ENCODE peak calls at places on chromosome 11, in nine cellular contexts. N, T, H, I, L, Q, R, U and S are unnamed samples.

GRCh38 chr11:18064035-18064434 is 18.0 kb upstream of the TPH1 start:
- DNase-seq in N (no peak), R (no peak), L (no peak), U (no peak), Q (no peak), I (no peak), H (no peak), T (no peak), S (no peak)

GRCh38 chr11:121614661-121615240 is 162.0 kb upstream of the SORL1-AS1 start:
- DNase-seq in I (peak), L (no peak), Q (no peak), T (no peak), N (no peak), R (no peak), H (peak), U (no peak), S (no peak)

GRCh38 chr11:35047179-35047578 is 91.8 kb upstream of the CD44 start:
- DNase-seq in Q (no peak), T (no peak), U (no peak), R (no peak), H (no peak), N (no peak), L (no peak), I (no peak), S (no peak)

GRCh38 chr11:29448246-29448877 is 568.5 kb downstream of the KCNA4 start:
- DNase-seq in Q (peak), R (no peak), I (peak), U (peak), H (peak), T (peak), L (no peak), N (no peak), S (peak)

GRCh38 chr11:5809122-5809519 is 397 bp downstream of the OR52N2 start:
- DNase-seq in H (no peak), U (no peak), Q (no peak), N (no peak), I (peak), L (no peak), T (no peak), R (no peak), S (peak)

GRCh38 chr11:75582935-75583709 is 21.1 kb downstream of the SERPINH1 start:
- DNase-seq in N (peak), L (no peak), T (peak), U (peak), H (peak), Q (peak), I (peak), R (peak), S (peak)

GRCh38 chr11:122933434-122933833 is 48.2 kb downstream of the BSX start:
- DNase-seq in T (no peak), H (no peak), I (peak), N (no peak), U (no peak), Q (no peak), L (no peak), R (no peak), S (no peak)

GRCh38 chr11:104772806-104773241 is 125.4 kb downstream of the CASP12 start:
- DNase-seq in R (no peak), U (peak), Q (peak), H (peak), T (peak), I (peak), N (no peak), L (no peak), S (peak)

GRCh38 chr11:33471541-33471940 is 214.4 kb downstream of the HIPK3 start:
- DNase-seq in I (no peak), T (no peak), Q (peak), R (no peak), H (no peak), L (no peak), U (no peak), N (no peak), S (peak)

GRCh38 chr11:42598341-42598740 is 713.5 kb upstream of the API5 start:
- DNase-seq in L (no peak), U (no peak), I (no peak), Q (no peak), N (no peak), H (no peak), R (no peak), T (no peak), S (no peak)

GRCh38 chr11:45661417-45662055 is 3.9 kb downstream of the CHST1 start:
- DNase-seq in R (no peak), H (no peak), N (no peak), Q (no peak), I (no peak), L (no peak), U (no peak), T (no peak), S (no peak)
- H3K4me3 ChIP-seq in R (no peak), H (no peak), N (no peak), Q (no peak), I (no peak), L (no peak), U (no peak), T (no peak), S (no peak)

GRCh38 chr11:112605093-112605666 is 344.5 kb upstream of the PLET1 start:
- DNase-seq in I (no peak), T (no peak), Q (peak), N (no peak), U (no peak), H (no peak), R (no peak), L (no peak), S (no peak)
- TF ChIP-seq CTCF in I (no peak), T (no peak), Q (no peak), N (no peak), U (no peak), H (no peak), R (no peak), L (no peak), S (no peak)

GRCh38 chr11:66081505-66081904 is 11.4 kb downstream of the PACS1 start:
- DNase-seq in H (peak), Q (no peak), T (no peak), L (no peak), R (peak), U (no peak), N (peak), I (peak), S (peak)
- H3K4me3 ChIP-seq in H (peak), Q (no peak), T (no peak), L (no peak), R (no peak), U (no peak), N (no peak), I (no peak), S (no peak)

GRCh38 chr11:45147017-45147728 is 734 bp downstream of the PRDM11 start:
- DNase-seq in U (peak), I (peak), L (peak), R (peak), H (peak), Q (peak), T (peak), N (peak), S (peak)
- TF ChIP-seq CTCF in U (no peak), I (no peak), L (no peak), R (peak), H (no peak), Q (no peak), T (no peak), N (no peak), S (no peak)

GRCh38 chr11:64230985-64231365 is 627 bp downstream of the DNAJC4 start:
- DNase-seq in T (no peak), R (no peak), U (no peak), H (no peak), I (no peak), N (no peak), L (no peak), Q (no peak), S (no peak)

GRCh38 chr11:64230209-64230984 is at the start of gene DNAJC4:
- DNase-seq in U (peak), T (peak), N (peak), L (peak), H (peak), R (peak), Q (peak), I (peak), S (peak)

GRCh38 chr11:64229959-64230208 is 464 bp upstream of the DNAJC4 start:
- DNase-seq in T (no peak), I (no peak), Q (no peak), H (no peak), N (no peak), U (no peak), R (no peak), L (no peak), S (no peak)

GRCh38 chr11:64232182-64233018 is 2.0 kb upstream of the VEGFB start:
- DNase-seq in T (no peak), Q (no peak), R (no peak), U (no peak), I (no peak), H (no peak), L (no peak), N (no peak), S (no peak)

GRCh38 chr11:64231536-64231935 is 1.2 kb downstream of the DNAJC4 start:
- DNase-seq in N (no peak), L (no peak), I (no peak), H (no peak), R (no peak), U (no peak), T (no peak), Q (no peak), S (no peak)
- H3K4me3 ChIP-seq in N (no peak), L (no peak), I (peak), H (no peak), R (peak), U (no peak), T (no peak), Q (no peak), S (no peak)

GRCh38 chr11:61575886-61576516 is 4.9 kb downstream of the SYT7 start:
- DNase-seq in H (no peak), N (no peak), T (no peak), R (peak), I (no peak), U (no peak), L (no peak), Q (no peak), S (no peak)

GRCh38 chr11:61580292-61580888 is 486 bp downstream of the SYT7 start:
- DNase-seq in R (no peak), U (no peak), L (no peak), H (no peak), T (no peak), N (no peak), Q (no peak), I (no peak), S (no peak)

GRCh38 chr11:61579398-61580291 is 1.2 kb downstream of the SYT7 start:
- DNase-seq in T (no peak), Q (no peak), N (no peak), U (no peak), R (no peak), I (no peak), L (no peak), H (no peak), S (no peak)

GRCh38 chr11:61578819-61579218 is 2.1 kb downstream of the SYT7 start:
- DNase-seq in L (no peak), Q (no peak), U (no peak), R (no peak), I (no peak), H (no peak), N (no peak), T (no peak), S (no peak)

GRCh38 chr11:61577383-61578118 is 3.3 kb downstream of the SYT7 start:
- DNase-seq in L (peak), R (peak), T (no peak), H (no peak), Q (no peak), U (peak), N (no peak), I (no peak), S (no peak)
- TF ChIP-seq CTCF in L (peak), R (peak), T (peak), H (no peak), Q (peak), U (peak), N (no peak), I (peak), S (peak)

DNA sequence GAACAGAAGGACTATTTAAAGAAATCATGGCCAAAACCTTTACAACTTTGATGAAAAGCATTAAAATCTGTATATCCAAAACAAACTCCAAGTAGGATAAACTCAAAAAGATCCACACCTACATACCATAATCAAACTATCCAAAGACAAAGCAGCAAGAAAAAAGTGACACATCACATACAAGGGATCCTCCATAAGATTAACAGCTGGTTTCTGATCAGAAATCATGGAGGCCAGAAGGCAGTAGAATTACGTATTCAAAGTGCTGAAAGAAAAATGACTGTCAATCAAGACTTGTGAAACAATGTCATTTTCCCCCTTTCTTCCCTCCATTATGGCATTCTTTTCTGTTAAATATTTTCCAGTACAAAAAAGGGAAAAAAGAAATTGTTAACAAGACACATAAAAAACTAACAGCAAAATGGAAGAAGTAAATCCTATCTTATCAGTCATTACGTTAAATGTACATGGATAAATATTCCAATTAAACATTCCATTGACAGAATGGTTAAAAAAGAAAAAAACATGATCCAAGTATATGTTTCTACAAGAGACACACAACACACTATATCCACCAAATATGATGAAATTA is 34.2 kb upstream of the ARHGAP32 start:
- DNase-seq in T (no peak), H (no peak), I (no peak), U (no peak), N (no peak), L (no peak), Q (no peak), R (no peak), S (no peak)
- H3K4me3 ChIP-seq in T (no peak), H (no peak), I (no peak), U (no peak), N (no peak), L (no peak), Q (no peak), R (no peak), S (no peak)

GRCh38 chr11:8566613-8567210 is 27.3 kb downstream of the STK33 start:
- DNase-seq in Q (peak), N (no peak), R (no peak), T (peak), U (peak), L (peak), H (peak), I (peak), S (peak)
- TF ChIP-seq CTCF in Q (peak), N (peak), R (peak), T (peak), U (peak), L (peak), H (peak), I (peak), S (peak)

GRCh38 chr11:64035081-64035524 is 628 bp upstream of the FLRT1 start:
- DNase-seq in R (no peak), I (no peak), Q (no peak), L (no peak), N (no peak), T (no peak), H (no peak), U (no peak), S (no peak)
- H3K4me3 ChIP-seq in R (peak), I (peak), Q (no peak), L (no peak), N (no peak), T (no peak), H (no peak), U (peak), S (no peak)